ENCODE peak calls at places on chromosomes 3 and 15, in six cellular contexts. X is A549; M is CD8-positive, alpha-beta memory T cell; W is endothelial cell of umbilical vein; G is tibial nerve; J is prostate gland. B is an unnamed sample. For H3K9me3, the result is how much of the 10 kb centered on the place peaks cover.

GRCh38 chr3:143865302-143865701 is 17.0 kb upstream of the SLC9A9 start:
- DNase-seq in X (no peak), J (no peak), M (no peak), W (no peak), G (no peak), B (no peak)

GRCh38 chr15:71362987-71363968 is 248.0 kb downstream of the THSD4 start:
- DNase-seq in J (no peak), W (no peak), G (no peak), X (no peak), M (no peak), B (no peak)

GRCh38 chr15:64288577-64288976 is 67.4 kb downstream of the CSNK1G1 start:
- DNase-seq in G (no peak), J (no peak), W (peak), X (no peak), M (no peak), B (no peak)

GRCh38 chr3:97232635-97233034 is 418.2 kb downstream of the EPHA6 start:
- DNase-seq in W (no peak), G (no peak), X (no peak), M (no peak), J (peak), B (no peak)

GRCh38 chr3:2098398-2099027 is at the start of gene CNTN4:
- DNase-seq in X (peak), G (peak), M (no peak), J (peak), W (no peak), B (peak)

GRCh38 chr3:168801792-168802191 is 706.1 kb upstream of the GOLIM4 start:
- DNase-seq in M (no peak), X (no peak), W (peak), J (no peak), G (no peak), B (no peak)

GRCh38 chr15:51335538-51335961 is 2.8 kb downstream of the CYP19A1 start:
- DNase-seq in M (no peak), G (no peak), X (no peak), W (no peak), J (no peak), B (no peak)

GRCh38 chr3:74059301-74059700 is 434.6 kb upstream of the PDZRN3 start:
- DNase-seq in M (no peak), J (no peak), X (no peak), W (no peak), G (no peak), B (no peak)

GRCh38 chr3:420584-420983 is 224.0 kb downstream of the CHL1 start:
- DNase-seq in M (no peak), W (no peak), X (no peak), G (no peak), J (no peak), B (no peak)

GRCh38 chr3:132509506-132509905 is 87.6 kb upstream of the ACKR4 start:
- DNase-seq in W (no peak), G (no peak), J (no peak), M (no peak), X (no peak), B (no peak)

GRCh38 chr15:52100807-52101206 is 11.8 kb downstream of the BCL2L10 start:
- DNase-seq in M (no peak), X (no peak), G (peak), J (no peak), W (peak), B (peak)

GRCh38 chr3:33664195-33664594 is 53.9 kb downstream of the CLASP2 start:
- DNase-seq in J (no peak), M (no peak), W (peak), X (no peak), G (no peak), B (no peak)

GRCh38 chr15:27889258-27889657 is 209.9 kb downstream of the OCA2 start:
- DNase-seq in W (no peak), M (no peak), X (no peak), J (no peak), G (no peak), B (no peak)
- H3K9me3 ChIP-seq in W (under half), M (under half), X (under half), J (under half), G (under half), B (under half)

GRCh38 chr15:25182736-25183445 is 228.1 kb downstream of the SNRPN start:
- DNase-seq in M (no peak), J (no peak), X (no peak), G (no peak), W (no peak), B (no peak)

GRCh38 chr15:25185156-25185710 is 230.4 kb downstream of the SNRPN start:
- DNase-seq in M (no peak), X (no peak), W (no peak), J (no peak), G (no peak), B (peak)

GRCh38 chr15:25182098-25182478 is 227.3 kb downstream of the SNRPN start:
- DNase-seq in W (no peak), M (no peak), G (no peak), J (no peak), X (no peak), B (no peak)

GRCh38 chr15:25184356-25185155 is 229.8 kb downstream of the SNRPN start:
- DNase-seq in M (no peak), J (no peak), G (no peak), X (no peak), W (no peak), B (peak)

DNA sequence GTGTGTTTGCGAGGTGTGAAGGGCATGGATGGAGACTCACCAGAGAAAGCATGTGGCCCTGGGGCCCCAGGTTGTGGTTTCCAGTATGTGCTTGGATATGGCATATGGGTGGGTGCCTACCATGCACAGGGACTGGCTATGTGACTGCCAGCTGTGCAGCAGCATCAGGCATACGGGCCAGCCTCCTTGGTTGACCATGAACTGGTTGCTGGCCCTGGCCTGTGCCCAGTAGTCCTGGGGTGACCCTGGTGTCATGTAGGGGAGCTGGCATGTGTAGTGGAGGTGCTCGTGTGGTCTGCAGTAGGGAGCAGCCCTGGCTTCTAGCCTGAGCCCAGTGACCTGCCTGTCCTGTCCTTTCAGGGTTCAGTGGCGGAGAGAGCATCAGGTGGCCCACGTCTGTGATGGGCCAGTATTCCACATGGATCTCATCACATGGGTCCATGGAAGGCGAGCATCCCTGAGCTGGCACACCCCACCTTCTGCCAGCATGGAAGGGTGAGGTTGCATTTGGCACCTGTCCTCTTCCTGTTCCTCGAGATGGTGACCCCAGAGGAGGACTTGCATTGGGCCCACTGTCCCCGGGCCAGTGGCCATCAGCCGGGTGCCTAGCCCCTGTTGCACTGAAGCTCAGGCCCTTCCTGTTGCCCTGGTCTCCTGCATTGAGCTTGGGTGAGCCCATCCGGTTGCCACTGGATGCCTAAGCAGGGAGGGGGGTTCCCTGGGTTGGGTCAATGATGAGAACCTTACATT is 229.0 kb downstream of the SNRPN start:
- DNase-seq in W (no peak), M (no peak), J (no peak), G (no peak), X (no peak), B (peak)
- H3K9me3 ChIP-seq in W (under half), M (under half), J (under half), G (under half), X (under half), B (under half)

GRCh38 chr3:42317137-42317536 is 51.2 kb upstream of the CCK start:
- DNase-seq in X (no peak), J (no peak), W (no peak), M (no peak), G (no peak), B (no peak)
- H3K9me3 ChIP-seq in X (under half), J (under half), W (under half), M (under half), G (under half), B (under half)

DNA sequence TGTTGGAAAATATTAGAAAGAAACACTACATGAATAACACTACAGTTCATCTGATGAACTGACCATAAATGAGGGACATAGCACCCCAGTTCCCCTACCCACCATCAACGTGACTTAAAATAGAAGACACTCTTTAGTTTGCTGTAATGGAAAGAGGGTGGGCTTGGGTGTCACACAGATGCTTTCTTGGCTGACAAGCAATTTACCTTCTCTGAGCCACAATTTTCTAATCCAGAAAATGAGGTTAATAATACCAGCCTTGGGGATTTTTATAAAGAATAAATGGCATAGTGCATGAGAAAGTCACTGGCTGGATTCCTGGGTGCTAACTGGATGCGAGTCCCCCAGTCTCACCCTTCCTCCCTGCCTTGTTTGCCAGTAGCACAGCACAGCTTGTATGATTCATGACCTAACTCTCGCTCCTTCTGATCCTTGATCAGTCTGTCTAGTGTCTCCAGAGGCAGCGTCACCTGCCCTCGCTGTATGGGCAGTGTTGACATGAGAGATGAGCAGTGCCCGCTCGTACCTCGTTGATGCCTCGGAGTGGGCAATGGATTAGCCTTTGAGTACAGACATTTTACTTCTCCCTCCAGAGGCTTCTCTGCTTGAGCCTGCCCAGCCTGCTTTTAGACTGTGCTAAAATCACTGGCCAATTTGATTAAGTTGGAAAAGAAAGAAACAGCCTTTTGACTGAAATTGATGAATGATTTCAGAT is 569.2 kb downstream of the NTRK3 start:
- DNase-seq in W (no peak), G (no peak), X (no peak), M (no peak), J (no peak), B (no peak)
- H3K9me3 ChIP-seq in W (under half), G (under half), X (under half), M (under half), J (under half), B (under half)

GRCh38 chr3:43015572-43016512 is 36.7 kb downstream of the GASK1A start:
- DNase-seq in M (peak), X (no peak), G (no peak), J (no peak), W (no peak), B (no peak)

GRCh38 chr3:43016513-43016865 is 37.4 kb downstream of the GASK1A start:
- DNase-seq in M (no peak), X (no peak), W (no peak), J (no peak), G (no peak), B (no peak)

GRCh38 chr3:43017038-43017437 is 37.9 kb downstream of the GASK1A start:
- DNase-seq in J (no peak), M (no peak), G (no peak), W (no peak), X (no peak), B (no peak)

GRCh38 chr3:43019168-43019765 is 40.2 kb downstream of the GASK1A start:
- DNase-seq in W (no peak), X (no peak), J (no peak), M (no peak), G (no peak), B (no peak)

DNA sequence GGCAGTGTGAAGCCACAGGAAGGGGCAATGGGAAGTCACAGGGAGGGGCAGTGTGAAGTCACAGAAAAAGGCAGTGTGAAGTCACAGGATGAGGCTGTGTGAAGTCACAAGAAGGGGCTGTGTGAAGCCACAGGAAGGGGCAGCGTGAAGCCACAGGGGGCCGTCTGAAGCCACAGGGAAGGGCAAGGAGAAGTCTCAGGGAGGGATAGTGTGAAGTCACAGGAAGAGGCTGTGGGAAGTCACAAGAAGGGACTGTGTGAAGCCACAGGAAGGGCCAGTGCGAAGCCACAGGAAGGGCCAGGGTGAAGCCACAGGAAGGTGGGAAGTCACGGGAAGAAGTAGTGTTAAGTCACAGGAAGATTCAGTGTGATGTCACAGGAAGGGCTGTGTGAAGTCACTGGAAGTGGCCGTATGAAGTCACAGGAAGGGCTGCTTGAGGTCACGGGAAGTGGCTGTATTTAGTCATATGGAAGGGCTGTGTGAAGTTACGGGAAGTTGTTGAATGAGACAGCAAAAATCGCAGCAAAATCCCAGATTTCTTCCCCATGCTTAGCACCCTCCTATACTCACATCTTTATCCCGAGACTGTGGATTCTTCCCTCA is 38.6 kb downstream of the GASK1A start:
- DNase-seq in M (no peak), X (no peak), J (no peak), W (no peak), G (no peak), B (no peak)
- H3K9me3 ChIP-seq in M (half or more), X (under half), J (under half), W (under half), G (under half), B (under half)

DNA sequence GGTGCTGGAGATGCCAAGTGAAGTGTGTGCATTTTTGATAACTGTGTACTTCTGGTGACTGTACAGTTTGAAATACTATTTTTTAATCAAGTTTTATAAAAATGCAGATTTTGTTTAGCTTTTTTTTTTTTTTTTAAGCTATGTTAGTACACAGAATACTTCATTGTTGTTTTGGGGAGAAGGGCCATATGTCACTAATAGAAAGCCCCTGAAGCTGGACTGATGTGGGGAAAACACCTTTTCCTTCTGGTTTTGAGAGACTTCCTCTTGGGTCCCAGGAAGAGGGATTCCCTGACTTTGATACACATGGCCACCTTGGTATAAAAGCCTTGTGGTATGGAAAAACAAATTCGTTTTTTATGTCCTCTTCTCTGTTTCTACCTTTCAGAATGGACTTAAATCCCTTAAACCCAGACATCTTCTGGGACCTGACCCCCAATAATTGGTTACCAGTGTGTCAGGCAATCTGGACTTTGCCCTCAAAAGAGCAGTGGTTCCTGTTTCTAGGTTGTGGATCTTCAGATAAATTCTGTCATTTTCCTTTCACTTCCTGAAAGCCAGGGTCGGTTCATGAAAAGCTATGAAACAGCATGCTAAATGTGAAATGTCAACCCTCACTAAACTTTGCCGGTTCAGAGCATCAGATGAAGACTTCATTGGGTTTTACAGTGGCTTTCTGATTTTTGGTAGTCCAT is 31.1 kb upstream of the BLOC1S6 start:
- DNase-seq in W (no peak), G (no peak), J (no peak), X (no peak), M (no peak), B (no peak)
- H3K9me3 ChIP-seq in W (under half), G (under half), J (under half), X (under half), M (under half), B (under half)